ENCODE peak calls at places on chromosomes 5 and 9, in nine cellular contexts. A, Y, F, T, O, H, M, S and W are unnamed samples.
A peak's percentile ranks its signal among the peaks of the same experiment; 100 is the strongest.

GRCh38 chr5:66697796-66698564 is 101.8 kb downstream of the MAST4 start:
- DNase-seq in A (no peak), Y (no peak), F (no peak), T (no peak), O (no peak), H (no peak), M (no peak), S (no peak), W (no peak)

GRCh38 chr5:32071351-32071944 is 102.7 kb downstream of the GOLPH3 start:
- DNase-seq in A (no peak), Y (no peak), F (no peak), T (no peak), O (no peak), H (no peak), M (no peak), S (no peak), W (no peak)

GRCh38 chr5:1172670-1173404 is 28.6 kb upstream of the SLC6A19 start:
- DNase-seq in A (no peak), Y (no peak), F (no peak), T (no peak), O (no peak), H (no peak), M (no peak), S (no peak), W (peak; percentile 2)

GRCh38 chr5:60604771-60605170 is 95.2 kb downstream of the DEPDC1B start:
- DNase-seq in A (no peak), Y (no peak), F (no peak), T (no peak), O (no peak), H (no peak), M (no peak), S (no peak), W (no peak)

GRCh38 chr9:110650261-110650660 is 18.3 kb upstream of the MUSK start:
- DNase-seq in A (no peak), Y (no peak), F (no peak), T (no peak), O (no peak), H (no peak), M (no peak), S (no peak), W (no peak)

GRCh38 chr9:20848490-20848889 is 164.4 kb downstream of the FOCAD start:
- DNase-seq in A (no peak), Y (no peak), F (no peak), T (no peak), O (no peak), H (no peak), M (no peak), S (no peak), W (no peak)

GRCh38 chr5:14185336-14186131 is 42.4 kb downstream of the TRIO start:
- DNase-seq in A (no peak), Y (no peak), F (no peak), T (no peak), O (peak; percentile 21), H (no peak), M (no peak), S (no peak), W (no peak)

GRCh38 chr9:125511780-125512179 is 195.2 kb downstream of the MAPKAP1 start:
- DNase-seq in A (no peak), Y (no peak), F (no peak), T (no peak), O (no peak), H (no peak), M (no peak), S (no peak), W (no peak)

GRCh38 chr9:32431940-32432555 is 47.6 kb downstream of the ACO1 start:
- DNase-seq in A (peak; percentile 23), Y (peak; percentile 20), F (no peak), T (peak; percentile 4), O (no peak), H (peak; percentile 39), M (peak; percentile 61), S (peak; percentile 55), W (peak; percentile 22)